ENCODE peak calls at places on chromosomes 6 and 20, in nine cellular contexts. X, K, H, G, M, R, E, F and W are unnamed samples.

GRCh38 chr6:134816300-134816699 is 133.6 kb downstream of the ALDH8A1 start:
- ATAC-seq in R (no peak), F (no peak), M (no peak), X (no peak), H (no peak), E (no peak), G (no peak), K (no peak), W (no peak)

GRCh38 chr6:53645850-53646249 is 19.7 kb downstream of the KLHL31 start:
- ATAC-seq in X (no peak), G (no peak), H (no peak), R (no peak), K (no peak), E (no peak), M (no peak), F (peak; percentile 49), W (no peak)

GRCh38 chr20:45306431-45306982 is at the start of gene RBPJL:
- ATAC-seq in G (no peak), R (no peak), E (peak; percentile 39), X (no peak), F (no peak), K (no peak), H (peak; percentile 31), M (peak; percentile 77), W (no peak)

GRCh38 chr20:34713194-34713943 is 9.2 kb downstream of the TP53INP2 start:
- ATAC-seq in X (peak; percentile 42), G (peak; percentile 53), K (peak; percentile 82), H (no peak), E (no peak), M (no peak), F (no peak), R (peak; percentile 34), W (no peak)

GRCh38 chr6:51830666-51831065 is 256.7 kb downstream of the PKHD1 start:
- ATAC-seq in E (no peak), H (no peak), G (peak; percentile 86), R (no peak), K (peak; percentile 83), M (no peak), F (no peak), X (no peak), W (no peak)

GRCh38 chr6:148883270-148883669 is 136.4 kb downstream of the UST start:
- ATAC-seq in K (no peak), R (no peak), X (no peak), H (no peak), G (no peak), E (no peak), F (no peak), M (no peak), W (no peak)

GRCh38 chr20:17662333-17663039 is 19.6 kb downstream of the RRBP1 start:
- ATAC-seq in G (no peak), H (peak; percentile 34), K (no peak), X (peak; percentile 30), E (no peak), M (peak; percentile 68), R (peak; percentile 57), F (peak; percentile 86), W (peak; percentile 78)

GRCh38 chr6:13469688-13470087 is 17.7 kb downstream of the GFOD1 start:
- ATAC-seq in E (no peak), R (no peak), F (no peak), K (no peak), X (peak; percentile 23), G (no peak), H (no peak), M (no peak), W (no peak)

GRCh38 chr6:108850669-108851467 is 2.6 kb downstream of the ARMC2 start:
- ATAC-seq in E (no peak), R (no peak), H (no peak), G (no peak), X (no peak), F (no peak), M (peak; percentile 32), K (no peak), W (no peak)

GRCh38 chr20:38806855-38807655 is 1.6 kb downstream of the PPP1R16B start:
- ATAC-seq in E (peak; percentile 9), M (no peak), H (no peak), G (no peak), F (no peak), R (no peak), K (peak; percentile 23), X (peak; percentile 6), W (no peak)

GRCh38 chr20:22526512-22527012 is 57.8 kb downstream of the FOXA2 start:
- ATAC-seq in G (no peak), H (no peak), M (no peak), E (no peak), K (no peak), R (no peak), F (no peak), X (no peak), W (no peak)

GRCh38 chr20:61730631-61731362 is 334.9 kb downstream of the TAF4 start:
- ATAC-seq in E (no peak), F (no peak), H (no peak), X (no peak), R (no peak), G (no peak), K (no peak), M (no peak), W (no peak)

GRCh38 chr6:37516920-37517405 is 17.3 kb upstream of the CCDC167 start:
- ATAC-seq in H (no peak), E (no peak), X (peak; percentile 21), M (no peak), G (no peak), F (no peak), R (no peak), K (no peak), W (no peak)

GRCh38 chr6:158863646-158864045 is 44.5 kb upstream of the EZR start:
- ATAC-seq in F (no peak), R (peak; percentile 38), G (no peak), E (no peak), M (no peak), X (no peak), K (no peak), H (no peak), W (no peak)